ENCODE peak calls at places on chromosomes 4 and X, in five cellular contexts. Q is HepG2, I is GM12878, R is K562, P is H1. K is an unnamed sample.

GRCh38 chr4:386708-387105 is 49.1 kb downstream of the ZNF141 start:
- DNase-seq in Q (no peak), I (no peak), R (no peak), P (no peak), K (no peak)

GRCh38 chr4:2183394-2183793 is 58.5 kb downstream of the HAUS3 start:
- DNase-seq in Q (no peak), I (no peak), R (no peak), P (no peak), K (no peak)

GRCh38 chr4:121243476-121243875 is 79.4 kb upstream of the TNIP3 start:
- DNase-seq in Q (no peak), I (no peak), R (no peak), P (no peak), K (no peak)

GRCh38 chr4:101005659-101006058 is 341.7 kb downstream of the PPP3CA start:
- DNase-seq in Q (no peak), I (no peak), R (no peak), P (no peak), K (no peak)

GRCh38 chr4:190014771-190015537 is 12.1 kb downstream of the FRG2 start:
- DNase-seq in Q (no peak), I (no peak), R (peak), P (peak), K (no peak)

GRCh38 chrX:72620550-72621145 is 48.0 kb upstream of the HDAC8 start:
- DNase-seq in Q (peak), I (no peak), R (peak), P (no peak), K (peak)

GRCh38 chrX:6708676-6709075 is 173.8 kb upstream of the VCX3A start:
- DNase-seq in Q (no peak), I (no peak), R (no peak), P (no peak), K (no peak)

GRCh38 chr4:99013402-99013843 is 17.9 kb downstream of the METAP1 start:
- DNase-seq in Q (peak), I (no peak), R (no peak), P (no peak), K (no peak)

GRCh38 chr4:152045781-152046571 is 285.2 kb upstream of the GATB start:
- DNase-seq in Q (peak), I (no peak), R (peak), P (peak), K (peak)

GRCh38 chrX:14694631-14695030 is 165.3 kb downstream of the GLRA2 start:
- DNase-seq in Q (no peak), I (no peak), R (no peak), P (no peak), K (no peak)

GRCh38 chr4:99763635-99764101 is 53.0 kb upstream of the DAPP1 start:
- DNase-seq in Q (no peak), I (no peak), R (no peak), P (no peak), K (peak)

GRCh38 chrX:105273326-105273725 is 52.8 kb upstream of the TEX13A start:
- DNase-seq in Q (no peak), I (no peak), R (no peak), P (no peak), K (no peak)

GRCh38 chr4:84887824-84888223 is 78.7 kb downstream of the WDFY3 start:
- DNase-seq in Q (no peak), I (no peak), R (no peak), P (no peak), K (no peak)

GRCh38 chrX:17736856-17737706 is at the start of gene SCML1:
- DNase-seq in Q (peak), I (peak), R (peak), P (peak), K (peak)

GRCh38 chrX:150035531-150035930 is 97.2 kb upstream of the EOLA2 start:
- DNase-seq in Q (no peak), I (no peak), R (no peak), P (no peak), K (no peak)

GRCh38 chr4:137531951-137532868 is at the start of gene PCDH18:
- DNase-seq in Q (no peak), I (peak), R (no peak), P (peak), K (no peak)

GRCh38 chr4:42341518-42342026 is 55.7 kb upstream of the SHISA3 start:
- DNase-seq in Q (no peak), I (no peak), R (no peak), P (no peak), K (no peak)

GRCh38 chr4:107035711-107036601 is at the start of gene DKK2:
- DNase-seq in Q (no peak), I (no peak), R (no peak), P (peak), K (no peak)

GRCh38 chr4:156103306-156103705 is 149.6 kb upstream of the CTSO start:
- DNase-seq in Q (no peak), I (no peak), R (no peak), P (no peak), K (no peak)

GRCh38 chrX:150569155-150569477 is 695 bp downstream of the MTM1 start:
- DNase-seq in Q (no peak), I (no peak), R (no peak), P (no peak), K (no peak)

GRCh38 chr4:110610940-110611785 is 11.7 kb downstream of the PITX2 start:
- DNase-seq in Q (no peak), I (no peak), R (no peak), P (no peak), K (no peak)

DNA sequence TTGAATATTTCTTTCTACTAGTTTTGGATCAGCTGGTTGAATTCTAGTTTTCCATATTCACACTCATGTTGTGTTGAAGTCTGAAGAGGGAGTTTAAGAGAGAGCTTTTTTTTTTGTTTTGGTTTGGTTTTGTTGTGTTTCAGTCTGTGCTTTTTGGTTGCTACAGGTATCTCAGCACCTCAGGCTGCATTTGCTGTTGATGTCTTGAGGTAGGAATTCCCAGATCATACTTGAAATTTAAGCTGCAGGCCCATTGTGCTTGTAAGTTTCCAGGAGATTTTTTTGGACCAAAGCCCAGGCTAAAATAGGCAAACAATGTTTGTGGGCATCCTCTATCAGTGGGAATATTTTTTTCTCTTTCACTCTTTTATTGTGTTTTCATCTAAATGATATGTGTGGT is 190.2 kb upstream of the AGA start:
- DNase-seq in Q (no peak), I (no peak), R (no peak), P (no peak), K (no peak)
- TF ChIP-seq YY1 in Q (no peak), I (no peak), R (no peak), P (no peak), K (no peak)

DNA sequence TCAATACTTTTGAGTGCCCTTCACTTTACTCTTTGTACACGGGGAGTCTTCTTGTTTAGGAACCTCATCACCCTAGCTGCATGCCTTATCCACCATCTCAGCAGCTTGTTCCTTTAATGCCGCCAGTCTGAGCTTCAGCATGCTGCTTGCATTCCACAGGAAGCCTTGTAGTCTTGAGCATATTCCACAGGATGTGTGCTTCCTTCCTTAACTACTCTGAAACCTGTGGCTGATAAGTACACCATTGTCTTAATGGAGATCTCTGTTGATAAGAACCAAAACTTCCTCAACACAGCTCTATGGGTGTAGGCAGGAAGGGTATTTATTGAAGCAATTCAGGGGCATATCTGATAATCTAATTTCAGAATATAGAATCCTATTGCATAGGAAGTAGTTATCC is 24.4 kb upstream of the CCNI start:
- DNase-seq in Q (no peak), I (no peak), R (no peak), P (no peak), K (no peak)
- H3K4me2 ChIP-seq in Q (no peak), I (no peak), R (no peak), P (no peak), K (no peak)

GRCh38 chr4:80295841-80296240 is 29.4 kb downstream of the FGF5 start:
- DNase-seq in Q (no peak), I (no peak), R (no peak), P (no peak), K (no peak)
- TF ChIP-seq ZNF274 in Q (no peak), I (no peak), R (no peak), P (no peak), K (no peak)

GRCh38 chr4:56052966-56053365 is 104.2 kb downstream of the CEP135 start:
- DNase-seq in Q (no peak), I (no peak), R (no peak), P (no peak), K (no peak)

GRCh38 chr4:56055991-56056390 is 107.2 kb downstream of the CEP135 start:
- DNase-seq in Q (no peak), I (no peak), R (no peak), P (no peak), K (no peak)

GRCh38 chr4:56051710-56052075 is 102.9 kb downstream of the CEP135 start:
- DNase-seq in Q (no peak), I (no peak), R (no peak), P (no peak), K (no peak)

GRCh38 chr4:56051049-56051709 is 102.4 kb downstream of the CEP135 start:
- DNase-seq in Q (no peak), I (no peak), R (no peak), P (no peak), K (no peak)

GRCh38 chr4:56055027-56055976 is 106.6 kb downstream of the CEP135 start:
- DNase-seq in Q (no peak), I (no peak), R (no peak), P (no peak), K (no peak)
- TF ChIP-seq YY1 in Q (no peak), I (no peak), R (no peak), P (no peak), K (no peak)

GRCh38 chrX:45768666-45769065 is 568.0 kb upstream of the DIPK2B start:
- DNase-seq in Q (no peak), I (no peak), R (no peak), P (no peak), K (no peak)

GRCh38 chrX:45774961-45775360 is 574.3 kb upstream of the DIPK2B start:
- DNase-seq in Q (no peak), I (no peak), R (no peak), P (no peak), K (no peak)

GRCh38 chrX:45769919-45770582 is 569.4 kb upstream of the DIPK2B start:
- DNase-seq in Q (peak), I (peak), R (peak), P (no peak), K (no peak)

GRCh38 chrX:45771114-45771513 is 570.4 kb upstream of the DIPK2B start:
- DNase-seq in Q (peak), I (no peak), R (no peak), P (no peak), K (peak)

GRCh38 chrX:45771560-45772340 is 571.1 kb upstream of the DIPK2B start:
- DNase-seq in Q (no peak), I (no peak), R (no peak), P (no peak), K (no peak)
- H3K4me2 ChIP-seq in Q (no peak), I (peak), R (no peak), P (no peak), K (peak)